ENCODE peak calls at places on chromosome 10, in seven cellular contexts. I is CD4-positive, alpha-beta T cell; P is foreskin fibroblast; O is mesothelial cell of epicardium; Z is Calu3; Y is RWPE1; K is HFF-Myc. S is an unnamed sample.

GRCh38 chr10:68088744-68089143 is 13.7 kb upstream of the HERC4 start:
- DNase-seq in P (no peak), O (no peak), I (no peak), Y (no peak), Z (no peak), K (no peak), S (no peak)

GRCh38 chr10:13701157-13701919 is 114.6 kb downstream of the PRPF18 start:
- DNase-seq in Z (no peak), O (no peak), Y (no peak), P (no peak), I (no peak), K (no peak), S (no peak)

GRCh38 chr10:12388671-12389070 is 39.3 kb downstream of the CAMK1D start:
- DNase-seq in Y (no peak), Z (no peak), P (no peak), I (no peak), K (no peak), O (no peak), S (no peak)

GRCh38 chr10:58518775-58519174 is 6.1 kb downstream of the BICC1 start:
- DNase-seq in I (no peak), Z (peak; percentile 63), Y (no peak), K (no peak), O (no peak), P (peak; percentile 10), S (no peak)

GRCh38 chr10:123999261-123999660 is 94.1 kb downstream of the CHST15 start:
- DNase-seq in K (no peak), P (no peak), I (no peak), Z (no peak), Y (no peak), O (no peak), S (no peak)

GRCh38 chr10:76942556-76943416 is 694.8 kb downstream of the KCNMA1 start:
- DNase-seq in P (peak; percentile 6), O (no peak), Z (no peak), I (no peak), K (no peak), Y (no peak), S (no peak)

GRCh38 chr10:86522385-86522855 is 828 bp upstream of the WAPL start:
- DNase-seq in I (no peak), P (no peak), O (no peak), K (no peak), Y (peak; percentile 36), Z (no peak), S (no peak)

GRCh38 chr10:114009281-114009996 is 34.2 kb upstream of the ADRB1 start:
- DNase-seq in O (no peak), Y (no peak), K (no peak), Z (no peak), I (no peak), P (no peak), S (no peak)

GRCh38 chr10:112792487-112793196 is 157.4 kb upstream of the TCF7L2 start:
- DNase-seq in K (no peak), O (peak; percentile 42), I (no peak), Y (no peak), P (peak; percentile 75), Z (no peak), S (no peak)

GRCh38 chr10:102230861-102231356 is 4.8 kb downstream of the ELOVL3 start:
- DNase-seq in K (no peak), Z (peak; percentile 40), P (peak; percentile 24), O (peak; percentile 55), Y (no peak), I (peak; percentile 47), S (no peak)

GRCh38 chr10:44033008-44033407 is 351.9 kb downstream of the CXCL12 start:
- DNase-seq in P (no peak), Y (no peak), I (no peak), K (no peak), O (no peak), Z (no peak), S (no peak)

GRCh38 chr10:27345455-27345909 is 104.9 kb upstream of the ACBD5 start:
- DNase-seq in Z (no peak), I (no peak), P (no peak), Y (no peak), K (no peak), O (no peak), S (no peak)

GRCh38 chr10:105950410-105950809 is 1214.1 kb downstream of the SORCS1 start:
- DNase-seq in P (no peak), Z (peak; percentile 27), I (peak; percentile 0), K (no peak), Y (peak; percentile 49), O (peak; percentile 44), S (peak; percentile 22)

GRCh38 chr10:105993609-105994008 is 1170.9 kb downstream of the SORCS1 start:
- DNase-seq in I (no peak), Z (no peak), O (no peak), Y (no peak), P (no peak), K (no peak), S (no peak)

GRCh38 chr10:104045151-104046089 is 40.3 kb downstream of the COL17A1 start:
- DNase-seq in P (peak; percentile 67), I (no peak), K (peak; percentile 21), Y (peak; percentile 44), Z (peak; percentile 71), O (no peak), S (peak; percentile 10)

GRCh38 chr10:73818402-73818801 is 7.0 kb upstream of the NDST2 start:
- DNase-seq in O (no peak), K (no peak), I (no peak), P (no peak), Y (no peak), Z (no peak), S (no peak)
- TF ChIP-seq CTCF in O (no peak), K (no peak), I (no peak), P (no peak), Y (no peak), Z (no peak), S (no peak)

DNA sequence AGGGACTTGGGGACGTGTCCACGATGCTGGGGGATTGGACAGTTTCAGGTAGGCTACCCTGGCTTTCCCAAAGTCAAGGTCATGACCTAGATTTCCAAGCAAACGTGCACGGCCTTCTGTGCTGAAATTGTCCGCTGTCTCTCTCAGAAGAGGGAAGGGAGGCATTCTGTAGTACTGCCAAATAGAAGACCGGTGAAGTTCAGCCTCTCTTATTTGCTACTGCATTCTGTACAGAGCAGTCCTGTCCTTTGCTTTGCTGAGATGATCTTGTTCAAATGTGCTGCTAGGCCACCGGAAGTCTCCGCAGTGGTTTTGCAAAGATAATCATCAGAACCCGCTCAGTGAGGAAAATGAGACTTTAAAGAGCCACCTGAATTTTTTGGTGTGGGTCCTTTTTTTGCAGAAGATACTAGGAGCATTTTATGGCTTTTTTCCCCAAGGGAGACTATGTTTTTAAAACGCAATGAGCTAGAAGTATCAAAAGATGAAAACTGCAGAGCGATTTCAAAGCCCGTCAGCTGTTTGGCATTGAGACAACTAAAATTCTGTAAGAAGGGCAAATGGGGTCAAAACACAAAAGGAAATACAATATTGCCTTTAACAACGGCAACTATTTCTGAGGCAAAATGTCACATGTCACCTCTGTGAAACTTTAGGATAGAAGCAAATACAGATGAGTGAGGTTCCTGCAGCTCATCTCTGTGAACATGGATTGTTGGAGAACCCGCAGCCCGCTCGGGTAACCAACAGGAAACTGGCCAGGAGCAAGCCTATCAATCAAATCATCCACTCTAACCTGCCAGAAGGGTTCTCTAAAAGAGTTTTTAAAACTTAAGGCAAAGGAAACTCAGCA is 1.3 kb upstream of the NMT2 start:
- DNase-seq in O (no peak), P (no peak), Y (no peak), K (no peak), I (peak; percentile 49), Z (no peak), S (no peak)
- TF ChIP-seq CTCF in O (no peak), P (no peak), Y (no peak), K (no peak), I (no peak), Z (no peak), S (no peak)

GRCh38 chr10:59560161-59560560 is 149.5 kb downstream of the SLC16A9 start:
- DNase-seq in I (no peak), K (no peak), Y (no peak), Z (no peak), O (no peak), P (no peak), S (no peak)

GRCh38 chr10:59558066-59558465 is 151.6 kb downstream of the SLC16A9 start:
- DNase-seq in Z (no peak), P (no peak), O (no peak), I (no peak), Y (no peak), K (no peak), S (no peak)

GRCh38 chr10:59553127-59553649 is 156.5 kb downstream of the SLC16A9 start:
- DNase-seq in K (no peak), O (no peak), Y (no peak), P (no peak), Z (no peak), I (no peak), S (no peak)

GRCh38 chr10:59557642-59558041 is 152.0 kb downstream of the SLC16A9 start:
- DNase-seq in Y (no peak), P (no peak), O (no peak), K (no peak), Z (no peak), I (no peak), S (no peak)

DNA sequence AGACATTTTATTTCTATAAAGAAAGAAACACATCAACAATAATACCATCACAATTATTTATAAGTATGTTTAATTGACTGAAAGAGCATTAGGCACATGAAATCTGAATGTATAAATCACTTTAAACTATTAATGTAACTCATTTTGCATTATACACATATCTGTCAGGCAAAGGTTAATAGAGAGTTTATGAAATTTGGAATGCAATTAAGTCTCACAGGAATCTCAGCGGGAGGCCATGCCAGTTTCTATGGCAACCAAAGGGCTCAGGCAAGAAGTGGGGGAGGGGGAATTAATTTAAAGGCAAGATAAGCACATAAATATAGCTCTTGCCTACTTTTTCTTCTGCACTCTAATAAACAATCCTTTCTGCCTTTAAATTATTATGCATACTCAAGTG is 152.6 kb downstream of the SLC16A9 start:
- DNase-seq in I (no peak), O (no peak), P (no peak), K (no peak), Z (no peak), Y (no peak), S (no peak)
- TF ChIP-seq CTCF in I (no peak), O (no peak), P (no peak), K (no peak), Z (no peak), Y (no peak), S (no peak)

GRCh38 chr10:48460148-48460545 is 144.7 kb downstream of the ARHGAP22 start:
- DNase-seq in Z (no peak), Y (no peak), K (no peak), O (no peak), P (no peak), I (no peak), S (no peak)
- TF ChIP-seq CTCF in Z (no peak), Y (no peak), K (no peak), O (no peak), P (no peak), I (no peak), S (no peak)

DNA sequence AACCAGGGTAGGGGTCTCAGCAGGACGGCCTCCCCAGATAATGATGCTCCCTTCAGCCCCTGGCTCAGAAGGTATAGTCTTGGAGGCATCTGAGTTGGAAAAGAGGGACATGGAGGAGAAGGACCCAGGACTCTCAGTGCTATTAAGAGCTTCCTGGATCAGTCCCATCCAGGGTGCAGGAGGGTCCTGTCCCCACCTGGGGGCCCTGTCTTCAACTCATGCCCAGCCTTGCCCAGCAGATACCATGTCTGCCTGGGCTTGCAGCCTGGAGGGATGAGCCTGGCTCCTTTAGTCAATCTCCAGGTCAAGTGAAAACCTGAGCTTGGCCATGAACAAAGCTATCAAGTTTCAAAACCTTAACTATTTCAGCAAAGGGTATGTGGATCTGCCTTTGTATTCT is 67.6 kb downstream of the PRTFDC1 start:
- DNase-seq in Z (no peak), I (no peak), O (no peak), K (no peak), P (no peak), Y (no peak), S (no peak)
- TF ChIP-seq CTCF in Z (no peak), I (no peak), O (no peak), K (peak; percentile 2), P (no peak), Y (no peak), S (no peak)

GRCh38 chr10:23927926-23928325 is 281.0 kb upstream of the KIAA1217 start:
- DNase-seq in O (no peak), Z (no peak), Y (no peak), I (no peak), P (no peak), K (no peak), S (no peak)
- TF ChIP-seq CTCF in O (no peak), Z (no peak), Y (no peak), I (no peak), P (no peak), K (no peak), S (no peak)